ENCODE peak calls at places on chromosomes 4 and X, in ten cellular contexts. L, F, D, B, V, M, U, I, E and Y are unnamed samples. For H3K4me1, the result is how much of the 10 kb centered on the place peaks cover.

GRCh38 chr4:89316931-89317366 is 9.3 kb upstream of the GPRIN3 start:
- DNase-seq in L (no peak), F (no peak), D (no peak), B (no peak), V (no peak), M (no peak), U (no peak), I (peak), E (peak), Y (no peak)

GRCh38 chr4:6322067-6322760 is 52.6 kb downstream of the WFS1 start:
- DNase-seq in L (no peak), F (no peak), D (no peak), B (no peak), V (no peak), M (no peak), U (no peak), I (no peak), E (no peak), Y (no peak)

GRCh38 chrX:71067079-71067478 is 1.1 kb downstream of the SNX12 start:
- DNase-seq in L (no peak), F (no peak), D (no peak), B (no peak), V (no peak), M (no peak), U (no peak), I (no peak), E (no peak), Y (no peak)

GRCh38 chr4:180098601-180099000 is 2144.6 kb upstream of the TENM3 start:
- DNase-seq in L (no peak), F (no peak), D (no peak), B (no peak), V (no peak), M (no peak), U (no peak), I (no peak), E (no peak), Y (no peak)

GRCh38 chr4:186307497-186307896 is 41.5 kb downstream of the F11 start:
- DNase-seq in L (no peak), F (no peak), D (no peak), B (no peak), V (no peak), M (no peak), U (no peak), I (no peak), E (no peak), Y (no peak)

GRCh38 chr4:95231713-95232112 is 317.1 kb downstream of the UNC5C start:
- DNase-seq in L (no peak), F (no peak), D (no peak), B (no peak), V (no peak), M (no peak), U (no peak), I (no peak), E (no peak), Y (no peak)

GRCh38 chrX:12721042-12721441 is 70.2 kb upstream of the PRPS2 start:
- DNase-seq in L (no peak), F (no peak), D (no peak), B (no peak), V (no peak), M (no peak), U (no peak), I (no peak), E (no peak), Y (no peak)

GRCh38 chrX:103415528-103415927 is 39.2 kb downstream of the BEX3 start:
- DNase-seq in L (no peak), F (no peak), D (no peak), B (no peak), V (no peak), M (no peak), U (no peak), I (no peak), E (no peak), Y (no peak)

GRCh38 chr4:86522349-86522748 is 71.8 kb upstream of the PTPN13 start:
- DNase-seq in L (no peak), F (no peak), D (no peak), B (no peak), V (no peak), M (no peak), U (no peak), I (no peak), E (no peak), Y (no peak)

GRCh38 chr4:109334129-109334528 is 31.7 kb upstream of the COL25A1 start:
- DNase-seq in L (no peak), F (no peak), D (no peak), B (no peak), V (no peak), M (no peak), U (no peak), I (no peak), E (no peak), Y (no peak)

GRCh38 chr4:115159141-115159540 is 45.7 kb upstream of the NDST4 start:
- DNase-seq in L (no peak), F (no peak), D (no peak), B (no peak), V (no peak), M (no peak), U (no peak), I (no peak), E (no peak), Y (no peak)

GRCh38 chr4:142614621-142615323 is 231.3 kb downstream of the INPP4B start:
- DNase-seq in L (no peak), F (no peak), D (no peak), B (no peak), V (no peak), M (no peak), U (no peak), I (no peak), E (no peak), Y (no peak)

GRCh38 chr4:183960021-183960420 is 54.9 kb downstream of the STOX2 start:
- DNase-seq in L (no peak), F (peak), D (no peak), B (peak), V (peak), M (no peak), U (peak), I (no peak), E (no peak), Y (peak)

DNA sequence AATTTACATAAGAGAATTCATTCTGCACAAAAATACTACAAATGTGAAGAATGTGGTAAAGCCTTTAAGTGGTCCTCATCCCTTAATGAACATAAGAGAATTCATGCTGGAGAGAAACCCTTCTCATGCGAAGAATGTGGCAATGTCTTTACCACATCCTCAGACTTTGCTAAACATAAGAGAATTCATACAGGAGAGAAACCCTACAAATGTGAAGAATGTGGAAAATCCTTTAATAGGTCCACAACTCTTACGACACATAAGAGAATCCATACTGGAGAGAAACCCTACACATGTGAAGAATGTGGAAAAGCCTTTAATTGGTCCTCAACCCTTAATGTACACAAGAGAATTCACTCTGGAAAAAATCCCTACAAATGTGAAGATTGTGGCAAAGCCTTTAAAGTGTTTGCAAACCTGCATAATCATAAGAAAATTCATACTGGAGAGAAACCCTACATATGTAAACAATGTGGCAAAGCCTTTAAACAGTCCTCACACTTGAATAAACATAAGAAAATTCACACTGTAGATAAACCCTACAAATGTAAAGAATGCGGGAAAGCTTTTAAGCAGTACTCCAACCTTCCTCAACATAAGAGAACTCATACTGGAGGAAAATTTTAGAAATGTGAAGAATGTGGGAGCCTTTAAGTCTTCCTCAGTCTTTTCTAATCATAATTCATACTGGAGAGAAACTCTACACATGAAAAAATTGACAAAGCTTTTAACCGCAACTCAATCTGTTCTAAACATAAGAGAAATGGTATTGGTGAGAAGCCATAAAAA is 37.4 kb downstream of the ZNF718 start:
- DNase-seq in L (no peak), F (no peak), D (no peak), B (no peak), V (no peak), M (no peak), U (no peak), I (no peak), E (no peak), Y (no peak)
- TF ChIP-seq POLR2AphosphoS5 in L (no peak), F (no peak), D (no peak), B (no peak), V (no peak), M (no peak), U (no peak), I (no peak), E (no peak), Y (no peak)

DNA sequence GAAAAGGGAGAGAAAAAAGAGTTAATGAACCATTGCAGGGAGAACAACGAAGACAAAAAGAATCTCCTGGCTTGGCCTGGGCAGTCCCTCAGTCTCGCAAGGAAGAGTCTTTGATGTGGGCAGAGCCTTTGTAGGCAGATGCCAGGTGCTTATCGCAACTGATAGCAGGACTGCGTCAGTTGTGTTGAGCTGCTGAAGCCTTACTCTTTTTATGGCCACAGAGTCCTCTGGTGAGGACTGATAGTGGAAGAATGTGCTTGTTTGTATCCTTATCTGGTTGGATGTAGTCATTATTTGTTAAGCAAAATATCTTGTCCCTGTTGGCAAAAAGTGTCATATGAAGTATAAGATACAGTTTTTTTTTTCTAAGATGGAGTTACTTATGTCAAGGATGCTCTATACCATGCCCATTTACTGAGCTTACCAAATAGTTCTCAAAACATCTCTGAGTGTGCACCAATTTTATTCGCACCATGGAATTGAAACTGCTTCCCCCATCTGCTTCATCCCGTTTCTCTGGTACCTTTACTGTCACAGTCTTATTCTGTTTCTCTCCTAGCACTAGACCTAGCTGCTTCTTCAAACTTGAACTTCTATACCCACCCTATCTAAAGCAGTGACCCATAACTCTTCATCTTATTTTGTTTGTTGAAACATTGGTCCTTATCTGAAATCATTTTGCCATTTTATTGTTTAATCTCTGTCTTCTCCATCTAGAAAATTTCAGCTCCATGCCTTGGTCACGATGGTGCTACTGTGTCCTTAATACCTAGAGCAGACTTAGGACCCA is 47.0 kb upstream of the SPRY1 start:
- DNase-seq in L (no peak), F (no peak), D (no peak), B (peak), V (no peak), M (no peak), U (no peak), I (no peak), E (no peak), Y (no peak)
- H3K4me1 ChIP-seq in L (under half), F (under half), D (under half), B (under half), V (under half), M (under half), U (under half), I (under half), E (under half), Y (under half)

GRCh38 chrX:129480889-129481288 is 42.4 kb downstream of the SMARCA1 start:
- DNase-seq in L (no peak), F (no peak), D (no peak), B (no peak), V (no peak), M (no peak), U (no peak), I (no peak), E (no peak), Y (no peak)

DNA sequence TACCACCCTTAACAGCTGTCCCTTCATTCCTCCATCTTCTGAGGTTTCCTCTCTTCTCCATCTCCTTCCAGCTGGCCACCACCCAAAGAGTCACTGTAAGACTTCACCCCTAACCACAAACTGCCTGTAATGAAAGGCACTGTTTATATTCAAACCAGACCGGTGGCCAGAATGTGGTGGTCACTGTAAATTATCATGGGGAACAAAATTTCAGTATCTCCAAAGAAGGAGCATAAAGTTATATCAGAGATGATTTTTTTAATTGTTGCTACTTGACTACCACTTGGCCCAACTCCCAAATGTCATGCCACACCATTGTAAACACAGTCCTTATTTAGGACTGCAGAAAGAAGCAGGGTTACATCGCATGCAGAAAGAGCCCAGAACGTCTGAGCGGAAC is 44.8 kb downstream of the SMARCA1 start:
- DNase-seq in L (no peak), F (no peak), D (no peak), B (no peak), V (no peak), M (no peak), U (peak), I (no peak), E (no peak), Y (no peak)
- TF ChIP-seq POLR2AphosphoS5 in L (no peak), F (no peak), D (no peak), B (no peak), V (no peak), M (no peak), U (no peak), I (no peak), E (no peak), Y (no peak)

GRCh38 chr4:77074961-77075855 is 581 bp downstream of the CCNI start:
- DNase-seq in L (peak), F (peak), D (peak), B (peak), V (peak), M (no peak), U (peak), I (peak), E (no peak), Y (peak)
- H3K4me1 ChIP-seq in L (under half), F (half or more), D (under half), B (under half), V (under half), M (under half), U (under half), I (under half), E (under half), Y (under half)

GRCh38 chr4:139575072-139575471 is 19.1 kb upstream of the SETD7 start:
- DNase-seq in L (no peak), F (no peak), D (no peak), B (no peak), V (no peak), M (no peak), U (no peak), I (no peak), E (no peak), Y (no peak)

GRCh38 chr4:139582044-139582443 is 26.0 kb upstream of the SETD7 start:
- DNase-seq in L (no peak), F (no peak), D (no peak), B (no peak), V (no peak), M (no peak), U (no peak), I (no peak), E (no peak), Y (no peak)

GRCh38 chr4:139581096-139581495 is 25.1 kb upstream of the SETD7 start:
- DNase-seq in L (no peak), F (no peak), D (no peak), B (no peak), V (no peak), M (no peak), U (no peak), I (no peak), E (no peak), Y (no peak)

GRCh38 chr4:139574641-139575040 is 18.6 kb upstream of the SETD7 start:
- DNase-seq in L (no peak), F (no peak), D (no peak), B (no peak), V (no peak), M (no peak), U (no peak), I (no peak), E (no peak), Y (no peak)

GRCh38 chr4:139576219-139576618 is 20.2 kb upstream of the SETD7 start:
- DNase-seq in L (no peak), F (no peak), D (no peak), B (no peak), V (no peak), M (no peak), U (no peak), I (no peak), E (no peak), Y (no peak)
- TF ChIP-seq POLR2AphosphoS5 in L (no peak), F (no peak), D (no peak), B (no peak), V (no peak), M (no peak), U (no peak), I (no peak), E (no peak), Y (no peak)